ENCODE peak calls at places on chromosomes 16 and 17, in nine cellular contexts. L is prostate gland, N is K562, K is GM23338, Q is endothelial cell of umbilical vein, J is GM12878, B is HCT116, O is stomach, Z is suprapubic skin. G is an unnamed sample.

GRCh38 chr16:55367796-55368195 is 43.8 kb downstream of the IRX6 start:
- DNase-seq in L (no peak), N (no peak), K (no peak), Q (no peak), J (no peak), B (no peak), O (no peak), Z (no peak), G (no peak)

GRCh38 chr16:76535-77272 is 1.3 kb upstream of the MPG start:
- DNase-seq in L (no peak), N (peak), K (no peak), Q (peak), J (no peak), B (no peak), O (peak), Z (peak), G (no peak)

GRCh38 chr17:27519550-27519949 is 63.3 kb downstream of the KSR1 start:
- DNase-seq in L (no peak), N (no peak), K (no peak), Q (no peak), J (peak), B (no peak), O (no peak), Z (no peak), G (no peak)

GRCh38 chr17:69047368-69048263 is 13.1 kb downstream of the ABCA9 start:
- DNase-seq in L (no peak), N (peak), K (no peak), Q (peak), J (no peak), B (no peak), O (peak), Z (peak), G (no peak)

GRCh38 chr16:59633996-59634579 is 900.0 kb upstream of the GOT2 start:
- DNase-seq in L (no peak), N (no peak), K (no peak), Q (peak), J (no peak), B (no peak), O (no peak), Z (no peak), G (no peak)

GRCh38 chr17:6843241-6843890 is 11.8 kb upstream of the TEKT1 start:
- DNase-seq in L (no peak), N (peak), K (peak), Q (peak), J (no peak), B (peak), O (no peak), Z (no peak), G (peak)

GRCh38 chr17:3692346-3692745 is 3.6 kb downstream of the P2RX5 start:
- DNase-seq in L (no peak), N (peak), K (peak), Q (no peak), J (no peak), B (no peak), O (no peak), Z (no peak), G (no peak)

GRCh38 chr17:17175917-17176316 is 30.2 kb downstream of the PLD6 start:
- DNase-seq in L (no peak), N (no peak), K (no peak), Q (no peak), J (no peak), B (no peak), O (no peak), Z (no peak), G (no peak)

GRCh38 chr17:81037026-81037782 is 2.3 kb downstream of the BAIAP2 start:
- DNase-seq in L (peak), N (no peak), K (no peak), Q (no peak), J (no peak), B (no peak), O (peak), Z (no peak), G (no peak)

GRCh38 chr17:2710804-2711607 is 558 bp downstream of the CLUH start:
- DNase-seq in L (no peak), N (no peak), K (peak), Q (peak), J (no peak), B (no peak), O (no peak), Z (peak), G (no peak)

GRCh38 chr16:64269756-64270155 is 852.1 kb downstream of the CDH11 start:
- DNase-seq in L (no peak), N (no peak), K (no peak), Q (no peak), J (no peak), B (no peak), O (no peak), Z (no peak), G (no peak)

GRCh38 chr17:76547183-76547641 is 7.4 kb downstream of the PRCD start:
- DNase-seq in L (peak), N (peak), K (peak), Q (peak), J (no peak), B (no peak), O (peak), Z (peak), G (peak)

GRCh38 chr17:72572604-72573491 is 452.0 kb downstream of the SOX9 start:
- DNase-seq in L (no peak), N (no peak), K (no peak), Q (no peak), J (no peak), B (no peak), O (no peak), Z (no peak), G (no peak)

GRCh38 chr16:69378760-69379159 is 7.0 kb downstream of the TERF2 start:
- DNase-seq in L (no peak), N (no peak), K (no peak), Q (peak), J (no peak), B (no peak), O (no peak), Z (no peak), G (no peak)

DNA sequence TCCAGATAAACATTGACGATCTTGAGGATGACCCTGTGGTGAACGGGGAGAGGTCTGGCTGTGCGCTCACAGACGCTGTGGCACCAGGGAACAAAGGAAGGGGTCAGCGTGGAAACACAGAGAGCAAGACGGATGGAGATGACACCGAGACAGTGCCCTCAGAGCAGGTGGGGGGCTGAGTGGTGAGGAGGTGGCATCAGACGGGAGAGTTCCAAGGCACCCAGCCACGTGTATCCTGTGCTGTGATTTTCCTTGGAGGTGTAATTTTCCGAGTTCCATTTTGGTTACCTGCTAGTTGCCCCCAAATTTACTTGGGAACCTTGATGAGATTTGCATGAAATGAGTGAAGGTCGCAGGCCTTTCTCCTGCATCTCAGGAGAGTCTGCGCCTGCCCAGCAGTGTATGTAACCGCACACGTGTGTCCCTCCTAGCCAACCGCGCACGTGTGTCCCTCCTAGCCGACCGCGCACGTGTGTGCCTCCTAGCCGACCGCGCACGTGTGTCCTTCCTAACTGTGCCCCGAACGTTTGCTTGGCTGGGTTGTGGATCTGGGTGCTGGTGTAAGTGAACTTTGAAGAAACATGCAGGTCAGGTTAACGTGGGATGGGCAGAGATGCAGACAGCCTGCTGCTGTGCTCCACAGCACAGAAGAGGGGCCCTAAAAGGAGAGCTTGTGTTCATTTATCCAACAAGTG is 10.1 kb downstream of the TCF25 start:
- DNase-seq in L (no peak), N (no peak), K (no peak), Q (no peak), J (no peak), B (no peak), O (no peak), Z (no peak), G (no peak)
- TF ChIP-seq POLR2AphosphoS5 in L (no peak), N (no peak), K (no peak), Q (no peak), J (no peak), B (no peak), O (no peak), Z (no peak), G (no peak)

DNA sequence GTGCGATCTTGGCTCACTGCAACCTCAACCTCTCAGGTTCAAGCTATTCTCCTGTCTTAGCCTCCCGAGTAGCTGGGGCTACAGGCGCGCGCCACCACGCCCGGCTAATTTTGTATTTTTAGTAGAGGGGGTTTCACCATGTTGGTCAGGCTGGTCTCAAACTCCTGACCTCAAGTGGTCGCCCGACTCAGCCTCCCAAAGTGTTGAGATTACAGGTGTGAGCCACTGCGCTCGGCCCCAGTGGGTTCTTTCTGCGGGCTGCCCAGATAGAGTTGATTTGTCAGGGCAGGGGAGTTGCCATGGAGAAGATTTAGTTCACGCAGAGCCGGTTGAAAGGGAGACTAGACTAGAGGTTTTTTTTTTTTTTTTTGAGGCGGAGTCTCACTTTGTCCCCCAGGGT is 1.7 kb downstream of the TBCD start:
- DNase-seq in L (no peak), N (no peak), K (peak), Q (no peak), J (no peak), B (no peak), O (no peak), Z (no peak), G (no peak)
- H3K27ac ChIP-seq in L (no peak), N (no peak), K (peak), Q (no peak), J (no peak), B (no peak), O (no peak), Z (no peak), G (no peak)

GRCh38 chr16:1771864-1772361 is 570 bp upstream of the NME3 start:
- DNase-seq in L (no peak), N (no peak), K (peak), Q (peak), J (no peak), B (no peak), O (no peak), Z (no peak), G (no peak)
- TF ChIP-seq POLR2AphosphoS5 in L (no peak), N (no peak), K (peak), Q (no peak), J (no peak), B (peak), O (no peak), Z (no peak), G (no peak)

GRCh38 chr17:33497623-33498022 is 204.5 kb upstream of the ASIC2 start:
- DNase-seq in L (no peak), N (no peak), K (no peak), Q (no peak), J (no peak), B (no peak), O (no peak), Z (no peak), G (no peak)

GRCh38 chr17:33492082-33492481 is 199.0 kb upstream of the ASIC2 start:
- DNase-seq in L (no peak), N (no peak), K (no peak), Q (no peak), J (no peak), B (no peak), O (no peak), Z (no peak), G (no peak)

GRCh38 chr17:33492731-33493260 is 199.7 kb upstream of the ASIC2 start:
- DNase-seq in L (no peak), N (no peak), K (no peak), Q (no peak), J (no peak), B (no peak), O (no peak), Z (no peak), G (no peak)

GRCh38 chr17:33494156-33494555 is 201.1 kb upstream of the ASIC2 start:
- DNase-seq in L (no peak), N (no peak), K (no peak), Q (no peak), J (no peak), B (no peak), O (no peak), Z (no peak), G (no peak)

GRCh38 chr17:33493566-33493965 is 200.5 kb upstream of the ASIC2 start:
- DNase-seq in L (no peak), N (no peak), K (no peak), Q (no peak), J (no peak), B (no peak), O (no peak), Z (no peak), G (no peak)
- H3K27ac ChIP-seq in L (no peak), N (no peak), K (no peak), Q (no peak), J (no peak), B (no peak), O (no peak), Z (no peak), G (no peak)

GRCh38 chr17:58092101-58092796 is 9.0 kb downstream of the DYNLL2 start:
- DNase-seq in L (no peak), N (no peak), K (no peak), Q (no peak), J (no peak), B (no peak), O (no peak), Z (no peak), G (no peak)
- TF ChIP-seq POLR2AphosphoS5 in L (no peak), N (no peak), K (no peak), Q (no peak), J (no peak), B (peak), O (no peak), Z (no peak), G (no peak)

GRCh38 chr16:77885596-77886295 is 97.4 kb downstream of the VAT1L start:
- DNase-seq in L (no peak), N (no peak), K (no peak), Q (no peak), J (no peak), B (no peak), O (no peak), Z (no peak), G (no peak)
- H3K27ac ChIP-seq in L (no peak), N (no peak), K (no peak), Q (no peak), J (no peak), B (no peak), O (no peak), Z (no peak), G (no peak)

GRCh38 chr16:22694887-22695382 is 119.0 kb upstream of the HS3ST2 start:
- DNase-seq in L (no peak), N (no peak), K (no peak), Q (no peak), J (no peak), B (no peak), O (no peak), Z (no peak), G (no peak)
- TF ChIP-seq POLR2AphosphoS5 in L (peak), N (no peak), K (no peak), Q (no peak), J (no peak), B (no peak), O (peak), Z (peak), G (no peak)

G was measured in SK-N-MC.